ENCODE peak calls at places on chromosome 1, in ten cellular contexts. H is epithelial cell of esophagus, E is mesothelial cell of epicardium, T is ovary, S is coronary artery, Y is body of pancreas, F is AG10803, A is AG09319, N is AG09309, Q is heart right ventricle. G is an unnamed sample.

GRCh38 chr1:201538618-201539551 is at the start of gene NAV1:
- DNase-seq in Y (peak; percentile 44), H (no peak), Q (peak; percentile 70), A (peak; percentile 60), T (peak; percentile 56), N (no peak), E (no peak), F (peak; percentile 90), S (peak; percentile 82), G (peak; percentile 89)

GRCh38 chr1:8482844-8483436 is 165.0 kb downstream of the SLC45A1 start:
- DNase-seq in A (no peak), T (no peak), N (no peak), F (peak; percentile 34), Y (no peak), S (no peak), H (peak; percentile 84), E (no peak), Q (no peak), G (no peak)

GRCh38 chr1:162578936-162579335 is 17.4 kb downstream of the UAP1 start:
- DNase-seq in E (no peak), T (no peak), N (no peak), H (no peak), S (no peak), F (no peak), A (no peak), Y (no peak), Q (no peak), G (no peak)

GRCh38 chr1:106907795-106908194 is 148.7 kb upstream of the PRMT6 start:
- DNase-seq in F (no peak), H (no peak), S (no peak), Q (no peak), N (no peak), E (no peak), Y (no peak), T (no peak), A (no peak), G (no peak)

GRCh38 chr1:25672763-25673409 is 56.3 kb downstream of the MAN1C1 start:
- DNase-seq in F (no peak), Q (no peak), N (no peak), H (no peak), Y (no peak), S (no peak), A (no peak), E (no peak), T (no peak), G (no peak)

GRCh38 chr1:217585577-217585976 is 45.3 kb downstream of the GPATCH2 start:
- DNase-seq in Y (no peak), H (no peak), Q (no peak), S (no peak), F (peak; percentile 32), N (no peak), T (no peak), A (no peak), E (no peak), G (no peak)

GRCh38 chr1:205077934-205078311 is 6.3 kb downstream of the TMEM81 start:
- DNase-seq in Q (no peak), H (no peak), F (peak; percentile 35), S (no peak), T (no peak), E (no peak), N (no peak), Y (no peak), A (no peak), G (no peak)

GRCh38 chr1:243264718-243265117 is 8.9 kb downstream of the SDCCAG8 start:
- DNase-seq in Y (no peak), H (peak; percentile 49), Q (no peak), F (peak; percentile 82), T (no peak), E (no peak), N (no peak), A (no peak), S (no peak), G (no peak)

GRCh38 chr1:235441159-235441685 is 63.0 kb downstream of the B3GALNT2 start:
- DNase-seq in E (no peak), N (no peak), A (no peak), Q (no peak), S (no peak), F (no peak), H (no peak), T (no peak), Y (no peak), G (no peak)

GRCh38 chr1:110150330-110151174 is at the start of gene SLC6A17:
- DNase-seq in Q (no peak), F (peak; percentile 54), H (peak; percentile 74), T (no peak), S (no peak), E (no peak), A (no peak), Y (no peak), N (no peak), G (no peak)

GRCh38 chr1:230713915-230714764 is at the start of gene AGT:
- DNase-seq in S (peak; percentile 86), E (no peak), N (peak; percentile 56), Y (peak; percentile 93), Q (peak; percentile 84), H (no peak), T (peak; percentile 58), A (peak; percentile 63), F (peak; percentile 87), G (no peak)

GRCh38 chr1:88891318-88892145 is at the start of gene GTF2B:
- DNase-seq in H (peak; percentile 96), F (peak; percentile 96), E (peak; percentile 69), N (peak; percentile 87), Q (peak; percentile 96), A (peak; percentile 91), Y (peak; percentile 96), S (peak; percentile 95), T (peak; percentile 90), G (peak; percentile 96)

GRCh38 chr1:216464489-216464888 is 41.2 kb upstream of the USH2A start:
- DNase-seq in Y (no peak), Q (no peak), F (peak; percentile 75), E (no peak), A (peak; percentile 57), H (peak; percentile 89), N (peak; percentile 35), T (no peak), S (no peak), G (no peak)

GRCh38 chr1:234862944-234863515 is 253.1 kb upstream of the IRF2BP2 start:
- DNase-seq in A (no peak), T (peak; percentile 45), S (peak; percentile 79), Q (peak; percentile 86), H (peak; percentile 41), N (no peak), F (peak; percentile 84), Y (peak; percentile 72), E (peak; percentile 28), G (no peak)

GRCh38 chr1:39569034-39569433 is 7.6 kb downstream of the PABPC4 start:
- DNase-seq in Y (peak; percentile 62), F (no peak), Q (no peak), T (no peak), E (no peak), A (no peak), H (no peak), N (no peak), S (no peak), G (no peak)

GRCh38 chr1:74857676-74858075 is 124.7 kb downstream of the TYW3 start:
- DNase-seq in F (no peak), H (no peak), Y (no peak), Q (no peak), S (no peak), N (no peak), T (no peak), A (no peak), E (no peak), G (no peak)

GRCh38 chr1:34759472-34760357 is at the start of gene GJB4:
- DNase-seq in Y (no peak), H (peak; percentile 79), A (no peak), T (no peak), N (no peak), F (no peak), Q (no peak), E (no peak), S (no peak), G (no peak)
- TF ChIP-seq CTCF in Y (no peak), H (no peak), A (no peak), T (no peak), N (no peak), F (no peak), Q (no peak), E (no peak), S (no peak), G (no peak)

DNA sequence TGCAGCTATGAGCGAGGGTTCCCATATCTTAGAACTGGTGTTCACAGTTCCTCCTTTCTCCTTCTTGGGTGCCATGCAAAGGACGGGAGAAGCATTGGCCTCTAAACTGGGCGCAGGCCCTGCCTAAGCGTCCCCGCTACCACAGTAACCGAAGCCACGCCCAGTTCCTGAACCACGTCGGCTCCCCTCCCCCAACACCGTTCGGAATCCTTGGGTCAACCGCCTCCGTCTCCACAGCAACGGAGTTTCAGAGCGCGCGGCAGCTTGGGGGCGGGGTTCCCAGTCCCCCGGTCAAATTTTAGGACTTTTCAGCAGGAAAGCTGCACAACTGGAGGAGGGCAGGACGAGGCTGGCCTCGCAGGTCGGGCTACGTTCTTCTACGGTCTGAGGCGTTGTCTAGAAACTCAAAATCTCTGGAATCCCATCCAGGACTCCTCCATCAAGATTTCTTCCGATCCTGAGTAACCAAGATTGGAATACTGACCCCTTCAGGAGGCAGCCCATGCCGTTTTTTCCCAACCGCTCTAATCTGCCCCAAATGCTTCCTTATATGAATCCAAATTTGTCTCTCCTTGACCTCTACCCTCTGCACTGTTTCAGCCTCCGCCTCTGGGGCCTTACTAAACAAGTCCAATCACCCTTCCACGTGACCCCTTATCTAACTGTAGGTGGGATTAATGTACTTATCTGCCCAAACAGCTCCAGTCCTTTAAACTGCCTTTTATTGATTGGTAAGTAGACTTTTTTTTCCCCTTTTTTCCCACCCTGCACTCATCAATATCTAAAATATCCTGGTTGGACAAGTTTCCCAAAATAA is at the start of gene SPAG17:
- DNase-seq in Q (peak; percentile 67), A (no peak), N (no peak), F (peak; percentile 41), S (no peak), Y (peak; percentile 89), T (peak; percentile 52), H (peak; percentile 72), E (peak; percentile 69), G (no peak)
- TF ChIP-seq CTCF in Q (no peak), A (peak; percentile 39), N (peak; percentile 41), F (peak; percentile 51), S (no peak), Y (no peak), T (no peak), H (peak; percentile 17), E (no peak), G (peak; percentile 42)

DNA sequence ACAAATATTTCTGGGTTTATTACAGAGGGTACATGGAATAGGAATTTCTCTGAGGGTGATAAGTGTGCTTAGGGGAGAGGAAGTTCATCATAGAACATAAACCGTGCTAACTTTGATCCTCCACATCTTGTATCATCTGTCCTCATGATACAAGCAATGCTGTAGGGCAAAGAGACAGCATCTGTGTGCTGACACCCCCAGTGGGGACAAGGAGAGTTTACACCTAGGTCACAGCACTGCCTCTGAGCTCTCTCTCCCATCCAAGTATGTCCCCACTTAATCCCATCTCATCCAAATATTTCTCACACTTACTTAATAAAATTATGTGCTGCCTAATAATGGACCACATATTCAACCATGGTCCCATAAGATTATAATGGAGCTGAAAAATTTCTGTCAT is 4.3 kb upstream of the TEDDM1 start:
- DNase-seq in T (no peak), A (no peak), Q (no peak), N (no peak), Y (no peak), E (no peak), F (no peak), S (no peak), H (no peak), G (no peak)
- TF ChIP-seq CTCF in T (no peak), A (no peak), Q (no peak), N (no peak), Y (no peak), E (no peak), F (no peak), S (no peak), H (no peak), G (no peak)

GRCh38 chr1:31501505-31501904 is 74.8 kb upstream of the TINAGL1 start:
- DNase-seq in Y (no peak), E (no peak), T (no peak), A (no peak), Q (no peak), N (no peak), H (no peak), S (no peak), F (no peak), G (no peak)
- TF ChIP-seq CTCF in Y (no peak), E (no peak), T (no peak), A (no peak), Q (no peak), N (peak; percentile 24), H (peak; percentile 18), S (no peak), F (peak; percentile 14), G (no peak)

G was measured in osteocyte.